ENCODE peak calls at places on chromosomes 2 and 18, in seven cellular contexts. N, Y, R, M, T, J and W are unnamed samples. For H3K36me3, the result is how much of the 10 kb centered on the place peaks cover.

GRCh38 chr2:144201868-144202468 is 318.0 kb downstream of the ZEB2 start:
- DNase-seq in T (no peak), R (no peak), M (no peak), J (no peak), N (no peak), Y (no peak), W (no peak)

GRCh38 chr2:42964444-42965081 is 172.2 kb upstream of the HAAO start:
- DNase-seq in T (peak), R (no peak), Y (peak), J (no peak), M (no peak), N (peak), W (no peak)

GRCh38 chr2:53356291-53356905 is 411.2 kb upstream of the CHAC2 start:
- DNase-seq in J (no peak), T (no peak), Y (no peak), R (no peak), N (no peak), M (no peak), W (no peak)

GRCh38 chr2:190804182-190804795 is 76.3 kb upstream of the GLS start:
- DNase-seq in J (no peak), M (no peak), T (no peak), N (no peak), Y (no peak), R (no peak), W (no peak)

GRCh38 chr2:204571041-204571440 is 25.8 kb downstream of the PARD3B start:
- DNase-seq in N (no peak), T (no peak), Y (no peak), J (no peak), M (no peak), R (no peak), W (no peak)

GRCh38 chr2:36245632-36246031 is 109.9 kb upstream of the CRIM1 start:
- DNase-seq in J (no peak), N (no peak), Y (no peak), R (peak), M (no peak), T (no peak), W (no peak)

GRCh38 chr2:42153944-42154593 is 15.1 kb upstream of the EML4 start:
- DNase-seq in Y (no peak), N (no peak), T (no peak), R (no peak), J (no peak), M (no peak), W (no peak)

GRCh38 chr2:55511508-55512124 is 7.9 kb upstream of the CFAP36 start:
- DNase-seq in R (no peak), N (no peak), T (no peak), J (peak), Y (peak), M (no peak), W (no peak)

GRCh38 chr2:9543557-9543956 is 12.1 kb downstream of the ADAM17 start:
- DNase-seq in Y (no peak), N (no peak), J (no peak), M (no peak), T (no peak), R (no peak), W (no peak)

GRCh38 chr2:2503864-2504418 is 172.9 kb upstream of the MYT1L start:
- DNase-seq in R (no peak), M (no peak), Y (no peak), N (no peak), T (no peak), J (no peak), W (no peak)

GRCh38 chr2:121969155-121969554 is 213.7 kb downstream of the TSN start:
- DNase-seq in N (no peak), T (peak), Y (no peak), M (no peak), R (no peak), J (no peak), W (no peak)

GRCh38 chr18:55833543-55833942 is 245.6 kb upstream of the TCF4 start:
- DNase-seq in N (no peak), T (peak), R (no peak), J (no peak), Y (no peak), M (peak), W (no peak)

GRCh38 chr2:37573406-37573805 is 98.0 kb downstream of the CDC42EP3 start:
- DNase-seq in M (no peak), Y (no peak), N (no peak), T (no peak), J (no peak), R (no peak), W (no peak)

GRCh38 chr2:102005989-102006885 is 14.5 kb downstream of the IL1R2 start:
- DNase-seq in T (no peak), J (peak), R (peak), N (peak), Y (no peak), M (no peak), W (no peak)

GRCh38 chr2:195709901-195710300 is 52.9 kb downstream of the SLC39A10 start:
- DNase-seq in M (no peak), R (no peak), T (no peak), J (no peak), Y (no peak), N (no peak), W (no peak)

GRCh38 chr2:215269397-215270117 is 42.3 kb upstream of the ATIC start:
- DNase-seq in T (peak), M (peak), N (peak), R (peak), J (peak), Y (peak), W (peak)

GRCh38 chr2:18845854-18846253 is 256.5 kb upstream of the NT5C1B start:
- DNase-seq in N (no peak), T (no peak), J (no peak), M (no peak), R (no peak), Y (no peak), W (no peak)

GRCh38 chr18:61953161-61953560 is 60.4 kb upstream of the RNF152 start:
- DNase-seq in Y (no peak), R (no peak), T (no peak), M (no peak), J (no peak), N (no peak), W (no peak)

GRCh38 chr2:238915596-238915995 is 67.7 kb downstream of the TWIST2 start:
- DNase-seq in Y (no peak), J (no peak), R (no peak), T (peak), N (peak), M (no peak), W (no peak)

GRCh38 chr2:85605406-85606115 is 3.1 kb upstream of the TMEM150A start:
- DNase-seq in N (no peak), Y (peak), T (no peak), M (no peak), R (no peak), J (no peak), W (no peak)

GRCh38 chr2:20516646-20517341 is 69.9 kb downstream of the RHOB start:
- DNase-seq in M (no peak), T (no peak), N (no peak), Y (peak), J (no peak), R (no peak), W (peak)

GRCh38 chr2:45256173-45256866 is 247.1 kb upstream of the SIX2 start:
- DNase-seq in R (no peak), Y (peak), N (no peak), M (no peak), T (peak), J (no peak), W (no peak)

GRCh38 chr18:49041677-49042570 is 91.2 kb upstream of the SMAD7 start:
- DNase-seq in N (peak), R (peak), T (peak), Y (peak), M (no peak), J (peak), W (no peak)

GRCh38 chr2:45836316-45836715 is 184.8 kb downstream of the PRKCE start:
- DNase-seq in Y (no peak), J (no peak), R (no peak), T (no peak), M (no peak), N (no peak), W (peak)

GRCh38 chr18:43524260-43524659 is 247.0 kb upstream of the SYT4 start:
- DNase-seq in J (no peak), N (no peak), R (no peak), Y (no peak), T (no peak), M (no peak), W (no peak)

GRCh38 chr18:55509631-55510372 is 78.2 kb downstream of the TCF4 start:
- DNase-seq in N (no peak), Y (peak), T (no peak), J (no peak), M (no peak), R (no peak), W (peak)

GRCh38 chr2:186605041-186605440 is 15.2 kb downstream of the ITGAV start:
- DNase-seq in R (no peak), M (no peak), N (no peak), Y (no peak), J (no peak), T (no peak), W (no peak)

GRCh38 chr2:184597571-184597980 is 753 bp upstream of the ZNF804A start:
- DNase-seq in Y (peak), J (peak), T (peak), R (no peak), M (no peak), N (no peak), W (no peak)

GRCh38 chr2:220191737-220192136 is 564.3 kb downstream of the SLC4A3 start:
- DNase-seq in J (no peak), R (no peak), N (no peak), T (no peak), M (no peak), Y (no peak), W (no peak)

GRCh38 chr2:73914667-73915066 is 12.0 kb upstream of the DGUOK start:
- DNase-seq in Y (no peak), R (no peak), N (no peak), M (no peak), T (no peak), J (no peak), W (no peak)

DNA sequence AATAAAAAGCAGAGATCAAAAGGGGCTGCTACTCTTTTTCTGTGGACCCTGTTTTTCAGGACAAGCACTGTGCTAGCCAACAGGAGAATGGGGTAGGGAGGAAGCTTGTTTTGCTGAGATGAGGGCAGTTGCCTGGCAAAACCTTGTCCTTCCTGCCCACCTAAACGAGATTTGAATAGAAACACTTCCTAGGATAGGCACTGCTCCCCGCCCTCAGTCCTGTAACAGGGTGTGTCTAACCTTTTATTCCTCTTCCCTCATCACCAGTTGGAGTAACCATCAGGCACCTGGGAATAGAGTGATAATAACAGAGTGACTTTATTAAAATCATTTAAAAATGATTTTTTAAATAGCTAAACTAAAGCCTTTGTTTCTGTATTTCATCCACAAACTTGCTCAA is 368.8 kb downstream of the LNPK start:
- DNase-seq in J (no peak), N (no peak), Y (no peak), R (no peak), M (no peak), T (no peak), W (no peak)
- H3K4me3 ChIP-seq in J (no peak), N (no peak), Y (no peak), R (no peak), M (no peak), T (no peak), W (no peak)

GRCh38 chr18:2918761-2919550 is 72.2 kb downstream of the EMILIN2 start:
- DNase-seq in R (no peak), N (no peak), Y (no peak), M (no peak), T (no peak), J (no peak), W (no peak)

GRCh38 chr18:2921778-2922177 is 75.0 kb downstream of the EMILIN2 start:
- DNase-seq in R (no peak), N (no peak), J (no peak), Y (no peak), T (no peak), M (no peak), W (no peak)

GRCh38 chr18:2919600-2919999 is 72.8 kb downstream of the EMILIN2 start:
- DNase-seq in Y (no peak), N (no peak), J (no peak), R (no peak), M (no peak), T (no peak), W (no peak)

GRCh38 chr18:2920027-2920426 is 73.2 kb downstream of the EMILIN2 start:
- DNase-seq in M (no peak), R (no peak), Y (no peak), T (no peak), N (no peak), J (no peak), W (no peak)

DNA sequence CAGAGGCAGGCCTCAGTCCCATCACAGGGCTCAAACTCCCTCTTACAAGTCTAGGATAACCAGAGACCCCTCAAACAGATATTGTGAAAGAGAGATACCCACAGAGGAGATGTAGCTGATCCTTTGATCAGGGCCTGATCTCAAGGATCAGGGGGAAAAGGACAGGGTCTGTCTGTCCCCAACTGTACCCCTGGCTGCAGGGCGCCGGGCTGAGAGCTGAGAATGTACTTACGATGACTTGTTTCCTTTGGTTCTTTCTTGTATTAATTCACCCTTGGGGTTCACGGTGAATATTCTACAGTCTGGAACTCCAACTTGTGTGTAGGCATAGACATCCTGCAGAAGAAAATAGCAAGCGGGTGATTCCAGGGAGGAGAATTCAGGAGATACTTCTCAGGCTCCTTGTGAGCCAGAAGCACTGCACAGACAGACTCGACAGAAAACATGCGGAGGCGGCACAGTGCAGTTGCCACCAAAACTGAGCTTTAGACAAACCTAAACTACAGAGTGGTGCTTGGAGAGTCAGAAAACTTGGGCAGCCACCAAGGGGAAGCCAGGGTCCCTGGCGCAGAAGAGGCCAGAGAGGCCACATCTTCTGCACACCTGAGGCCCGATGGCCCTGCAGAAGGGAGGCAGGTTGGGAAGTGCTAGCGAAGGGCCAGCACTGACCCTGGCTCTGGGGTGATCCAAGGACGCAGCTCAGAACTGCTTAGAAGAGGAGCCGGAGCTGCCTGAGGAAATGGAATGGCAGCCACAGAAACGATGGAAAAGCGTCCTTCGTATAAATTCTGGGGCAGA is 73.9 kb downstream of the EMILIN2 start:
- DNase-seq in N (no peak), Y (no peak), R (no peak), T (no peak), M (no peak), J (no peak), W (no peak)
- H3K36me3 ChIP-seq in N (under half), Y (under half), R (half or more), T (half or more), M (under half), J (half or more), W (under half)

DNA sequence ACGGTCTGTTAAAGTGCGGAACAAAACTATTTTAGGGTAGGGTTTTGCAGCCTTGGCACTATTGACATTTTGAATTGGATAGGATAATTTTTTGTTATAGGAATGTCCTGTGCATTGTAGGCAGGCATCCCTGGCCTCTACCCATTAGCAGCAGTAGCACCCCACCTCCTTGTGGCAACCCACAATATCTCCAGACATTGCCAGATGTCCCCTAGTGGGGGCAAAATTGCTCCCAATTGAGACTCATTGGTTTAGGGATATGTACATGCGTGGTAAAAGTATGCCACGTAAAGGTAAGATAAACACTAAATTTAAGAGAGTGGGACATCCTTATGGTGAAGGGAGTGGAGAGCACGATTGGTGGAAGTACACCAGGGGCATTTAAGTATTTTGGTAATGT is 4.6 kb downstream of the MIB1 start:
- DNase-seq in M (no peak), T (no peak), R (no peak), N (no peak), Y (no peak), J (no peak), W (no peak)
- TF ChIP-seq CTCF in M (no peak), T (no peak), R (no peak), N (no peak), Y (no peak), J (peak), W (no peak)

GRCh38 chr18:68429809-68430208 is 285.1 kb downstream of the TMX3 start:
- DNase-seq in M (no peak), Y (no peak), T (no peak), R (no peak), N (no peak), J (no peak), W (no peak)

GRCh38 chr18:68428026-68428425 is 286.9 kb downstream of the TMX3 start:
- DNase-seq in M (no peak), J (no peak), T (no peak), Y (no peak), R (no peak), N (no peak), W (no peak)

GRCh38 chr18:68428666-68429065 is 286.2 kb downstream of the TMX3 start:
- DNase-seq in M (no peak), N (no peak), Y (no peak), J (no peak), T (no peak), R (no peak), W (no peak)

GRCh38 chr18:68429111-68429510 is 285.8 kb downstream of the TMX3 start:
- DNase-seq in R (no peak), T (no peak), Y (no peak), J (no peak), M (no peak), N (no peak), W (no peak)

DNA sequence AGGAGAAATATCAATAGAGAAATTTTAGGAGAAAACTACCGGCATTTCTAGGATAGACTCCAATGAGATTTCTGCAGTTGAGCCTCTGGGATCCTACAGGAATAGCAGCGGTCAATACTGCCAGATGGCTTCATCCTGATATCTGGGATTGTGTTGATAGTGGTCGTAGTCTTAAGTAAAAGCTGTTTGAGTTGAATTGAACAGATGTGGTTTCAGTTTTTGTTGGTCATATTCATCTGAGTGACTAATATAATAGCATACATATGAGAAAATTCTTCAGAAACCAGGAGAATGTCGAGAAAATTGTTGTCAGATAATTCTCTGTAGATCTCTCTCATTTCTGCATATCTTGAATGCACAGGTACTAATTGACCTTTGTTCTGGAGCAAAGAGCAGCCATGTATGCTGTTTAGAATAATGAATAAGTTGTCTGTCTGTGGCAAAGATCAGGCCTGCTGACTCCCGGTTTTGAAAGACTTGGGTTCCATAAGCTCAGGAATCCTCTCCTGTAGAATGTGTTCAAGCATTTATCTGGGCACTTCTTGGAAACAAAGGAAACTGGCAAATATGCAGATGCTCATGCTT is 288.1 kb downstream of the TMX3 start:
- DNase-seq in J (no peak), M (no peak), N (no peak), Y (no peak), T (no peak), R (no peak), W (no peak)
- H3K4me3 ChIP-seq in J (no peak), M (no peak), N (no peak), Y (no peak), T (no peak), R (no peak), W (no peak)